ENCODE peak calls at places on chromosomes 3 and 15, in nine cellular contexts. Y, I, S, H, Z, K, P, C and E are unnamed samples.

GRCh38 chr3:12985148-12985547 is 88.1 kb downstream of the IQSEC1 start:
- ATAC-seq in Y (peak; percentile 50), I (no peak), S (no peak), H (no peak), Z (no peak), K (no peak), P (no peak), C (no peak), E (no peak)

GRCh38 chr3:41318520-41318919 is 119.2 kb downstream of the CTNNB1 start:
- ATAC-seq in Y (no peak), I (no peak), S (no peak), H (no peak), Z (no peak), K (no peak), P (no peak), C (peak; percentile 55), E (no peak)

GRCh38 chr3:180036678-180037455 is at the start of gene PEX5L:
- ATAC-seq in Y (peak; percentile 77), I (no peak), S (peak; percentile 95), H (no peak), Z (no peak), K (peak; percentile 89), P (peak; percentile 44), C (peak; percentile 83), E (peak; percentile 26)

GRCh38 chr15:101684384-101684783 is 32.2 kb upstream of the TM2D3 start:
- ATAC-seq in Y (peak; percentile 87), I (no peak), S (peak; percentile 30), H (no peak), Z (no peak), K (no peak), P (no peak), C (no peak), E (peak; percentile 73)

GRCh38 chr15:32668942-32669341 is 27.4 kb downstream of the SCG5 start:
- ATAC-seq in Y (no peak), I (no peak), S (no peak), H (no peak), Z (no peak), K (no peak), P (no peak), C (peak; percentile 77), E (no peak)

GRCh38 chr3:177201707-177202397 is 4.6 kb upstream of the TBL1XR1 start:
- ATAC-seq in Y (no peak), I (peak; percentile 56), S (no peak), H (peak; percentile 66), Z (peak; percentile 79), K (peak; percentile 64), P (peak; percentile 86), C (no peak), E (peak; percentile 82)

GRCh38 chr15:60777558-60777957 is 298.6 kb upstream of the ICE2 start:
- ATAC-seq in Y (no peak), I (no peak), S (no peak), H (no peak), Z (no peak), K (no peak), P (no peak), C (no peak), E (no peak)

GRCh38 chr15:92845109-92845508 is 55.0 kb upstream of the CHD2 start:
- ATAC-seq in Y (peak; percentile 68), I (peak; percentile 33), S (peak; percentile 68), H (peak; percentile 66), Z (peak; percentile 44), K (peak; percentile 28), P (no peak), C (no peak), E (peak; percentile 51)

GRCh38 chr3:184241141-184241446 is 7.7 kb downstream of the ALG3 start:
- ATAC-seq in Y (no peak), I (no peak), S (no peak), H (no peak), Z (no peak), K (no peak), P (no peak), C (peak; percentile 17), E (no peak)

GRCh38 chr15:66564136-66565041 is 1.4 kb downstream of the LCTL start:
- ATAC-seq in Y (no peak), I (no peak), S (no peak), H (no peak), Z (no peak), K (no peak), P (no peak), C (peak; percentile 20), E (no peak)

GRCh38 chr3:168457973-168458539 is 362.3 kb upstream of the GOLIM4 start:
- ATAC-seq in Y (no peak), I (no peak), S (no peak), H (no peak), Z (no peak), K (no peak), P (no peak), C (no peak), E (no peak)

GRCh38 chr3:53570709-53571108 is 76.3 kb downstream of the CACNA1D start:
- ATAC-seq in Y (no peak), I (no peak), S (peak; percentile 95), H (no peak), Z (no peak), K (no peak), P (no peak), C (no peak), E (no peak)

GRCh38 chr3:8739757-8740508 is 6.3 kb downstream of the CAV3 start:
- ATAC-seq in Y (no peak), I (no peak), S (peak; percentile 30), H (no peak), Z (no peak), K (peak; percentile 53), P (peak; percentile 83), C (no peak), E (peak; percentile 86)

GRCh38 chr3:100082724-100083123 is 31.6 kb downstream of the FILIP1L start:
- ATAC-seq in Y (no peak), I (no peak), S (no peak), H (no peak), Z (no peak), K (no peak), P (no peak), C (no peak), E (no peak)

GRCh38 chr3:32681811-32682210 is 3.2 kb upstream of the CNOT10 start:
- ATAC-seq in Y (no peak), I (no peak), S (no peak), H (no peak), Z (no peak), K (no peak), P (no peak), C (no peak), E (no peak)

GRCh38 chr3:110293660-110294059 is 778.0 kb upstream of the NECTIN3 start:
- ATAC-seq in Y (no peak), I (no peak), S (no peak), H (no peak), Z (peak; percentile 38), K (peak; percentile 53), P (peak; percentile 86), C (no peak), E (peak; percentile 88)

GRCh38 chr3:57120040-57120802 is 44.9 kb downstream of the IL17RD start:
- ATAC-seq in Y (peak; percentile 66), I (no peak), S (peak; percentile 81), H (no peak), Z (no peak), K (no peak), P (no peak), C (no peak), E (no peak)

GRCh38 chr3:132773071-132773619 is 50.9 kb upstream of the NPHP3 start:
- ATAC-seq in Y (no peak), I (no peak), S (no peak), H (no peak), Z (peak; percentile 65), K (peak; percentile 61), P (peak; percentile 74), C (peak; percentile 50), E (peak; percentile 95)

GRCh38 chr3:152779649-152780048 is 55.3 kb upstream of the P2RY1 start:
- ATAC-seq in Y (no peak), I (no peak), S (no peak), H (no peak), Z (no peak), K (no peak), P (no peak), C (peak; percentile 62), E (no peak)

GRCh38 chr15:101127503-101128076 is 124.3 kb downstream of the CHSY1 start:
- ATAC-seq in Y (peak; percentile 95), I (peak; percentile 83), S (peak; percentile 81), H (peak; percentile 56), Z (peak; percentile 73), K (peak; percentile 71), P (peak; percentile 77), C (no peak), E (peak; percentile 82)

GRCh38 chr15:55344206-55344605 is 25.2 kb downstream of the PIGB start:
- ATAC-seq in Y (peak; percentile 64), I (no peak), S (peak; percentile 96), H (no peak), Z (no peak), K (no peak), P (no peak), C (peak; percentile 89), E (no peak)

GRCh38 chr15:60358935-60359672 is 38.7 kb downstream of the ANXA2 start:
- ATAC-seq in Y (peak; percentile 30), I (no peak), S (no peak), H (no peak), Z (no peak), K (no peak), P (no peak), C (no peak), E (no peak)

GRCh38 chr15:58314593-58315216 is 117.1 kb upstream of the LIPC start:
- ATAC-seq in Y (no peak), I (peak; percentile 55), S (no peak), H (peak; percentile 54), Z (peak; percentile 82), K (peak; percentile 65), P (peak; percentile 62), C (no peak), E (peak; percentile 87)

GRCh38 chr3:143352031-143352623 is 232.6 kb downstream of the CHST2 start:
- ATAC-seq in Y (no peak), I (no peak), S (peak; percentile 33), H (no peak), Z (no peak), K (no peak), P (no peak), C (no peak), E (no peak)